ENCODE peak calls at places on chromosomes 13 and 19, in four cellular contexts. N, O, W and D are unnamed samples.
A peak's percentile ranks its signal among the peaks of the same experiment; 100 is the strongest.

GRCh38 chr19:5934779-5935472 is 20.9 kb downstream of the CAPS start:
- DNase-seq in W (no peak), O (no peak), N (no peak), D (no peak)

GRCh38 chr13:72728290-72728605 is 525 bp downstream of the BORA start:
- DNase-seq in W (no peak), O (no peak), N (no peak), D (no peak)

GRCh38 chr13:49472186-49472585 is 23.6 kb upstream of the PHF11 start:
- DNase-seq in W (no peak), N (no peak), O (no peak), D (no peak)

GRCh38 chr13:52806029-52806428 is 42.4 kb downstream of the PCDH8 start:
- DNase-seq in O (no peak), W (no peak), N (no peak), D (no peak)

GRCh38 chr19:35461050-35461449 is 13.0 kb downstream of the FFAR2 start:
- DNase-seq in O (no peak), N (no peak), W (no peak), D (no peak)

GRCh38 chr13:35160921-35161320 is 218.9 kb downstream of the NBEA start:
- DNase-seq in W (no peak), N (no peak), O (no peak), D (no peak)

GRCh38 chr19:47699360-47699917 is 13.8 kb upstream of the EHD2 start:
- DNase-seq in W (peak; percentile 85), N (peak; percentile 28), O (peak; percentile 38), D (peak; percentile 47)

GRCh38 chr19:49438261-49438660 is 3.1 kb downstream of the SLC17A7 start:
- DNase-seq in W (no peak), N (no peak), O (peak; percentile 77), D (no peak)

GRCh38 chr13:27442071-27442647 is 8.2 kb downstream of the MTIF3 start:
- DNase-seq in O (no peak), N (no peak), W (no peak), D (peak; percentile 83)

GRCh38 chr19:54955356-54955755 is 8.0 kb upstream of the NLRP7 start:
- DNase-seq in W (no peak), O (no peak), N (peak; percentile 79), D (no peak)

GRCh38 chr19:38031423-38031770 is 124.4 kb downstream of the SIPA1L3 start:
- DNase-seq in O (no peak), N (peak; percentile 76), W (no peak), D (no peak)

GRCh38 chr13:39397866-39398265 is 205.1 kb downstream of the LHFPL6 start:
- DNase-seq in W (no peak), N (no peak), O (no peak), D (no peak)

GRCh38 chr13:114128624-114129522 is 3.5 kb downstream of the RASA3 start:
- DNase-seq in N (peak; percentile 93), W (no peak), O (no peak), D (peak; percentile 41)

GRCh38 chr19:46603195-46603637 is 2.1 kb downstream of the CALM3 start:
- DNase-seq in N (no peak), W (no peak), O (no peak), D (no peak)

GRCh38 chr13:46663216-46663615 is 110.2 kb downstream of the LRCH1 start:
- DNase-seq in W (no peak), N (peak; percentile 16), O (no peak), D (no peak)

GRCh38 chr19:24033308-24033961 is 53.6 kb upstream of the ZNF254 start:
- DNase-seq in W (peak; percentile 92), O (peak; percentile 97), N (peak; percentile 95), D (peak; percentile 93)

GRCh38 chr13:35630551-35631275 is 154.2 kb upstream of the MAB21L1 start:
- DNase-seq in N (peak; percentile 62), O (peak; percentile 72), W (peak; percentile 55), D (no peak)

GRCh38 chr13:62243146-62243545 is 827.5 kb upstream of the PCDH20 start:
- DNase-seq in N (no peak), O (no peak), W (no peak), D (no peak)

GRCh38 chr19:47848871-47849473 is 10.1 kb upstream of the TPRX2 start:
- DNase-seq in O (peak; percentile 12), N (peak; percentile 25), W (peak; percentile 83), D (no peak)

GRCh38 chr13:106078191-106078590 is 457.3 kb downstream of the EFNB2 start:
- DNase-seq in W (no peak), O (no peak), N (peak; percentile 8), D (no peak)

GRCh38 chr19:11383706-11384048 is 437 bp downstream of the EPOR start:
- DNase-seq in N (no peak), O (no peak), W (no peak), D (no peak)

GRCh38 chr13:110944121-110944967 is 29.5 kb upstream of the ANKRD10 start:
- DNase-seq in O (peak; percentile 55), W (no peak), N (peak; percentile 61), D (peak; percentile 42)

GRCh38 chr13:92769064-92769463 is 457.5 kb upstream of the GPC6 start:
- DNase-seq in W (no peak), O (no peak), N (no peak), D (no peak)

GRCh38 chr19:57233207-57233606 is 2.4 kb downstream of the AURKC start:
- DNase-seq in W (no peak), N (no peak), O (no peak), D (no peak)